ENCODE peak calls at places on chromosome 2, in nine cellular contexts. One of them, this sample, is unnamed.

GRCh38 chr2:234437642-234438321 is 59.1 kb downstream of the ARL4C start:
- DNase-seq in bronchial epithelial cell: peak; percentile 63
- DNase-seq in AG10803: no peak
- DNase-seq in BE2C: no peak
- DNase-seq in fibroblast of pulmonary artery: no peak
- DNase-seq in brain microvascular endothelial cell: no peak
- DNase-seq in foreskin fibroblast: no peak
- DNase-seq in pancreas: no peak
- DNase-seq in cardiac fibroblast: no peak
- DNase-seq in this sample: no peak

GRCh38 chr2:110745048-110745447 is 12.7 kb downstream of the ACOXL start:
- DNase-seq in bronchial epithelial cell: peak; percentile 17
- DNase-seq in AG10803: no peak
- DNase-seq in BE2C: no peak
- DNase-seq in fibroblast of pulmonary artery: no peak
- DNase-seq in brain microvascular endothelial cell: no peak
- DNase-seq in foreskin fibroblast: no peak
- DNase-seq in pancreas: no peak
- DNase-seq in cardiac fibroblast: no peak
- DNase-seq in this sample: no peak

GRCh38 chr2:73237168-73237567 is 3.1 kb downstream of the CCT7 start:
- DNase-seq in bronchial epithelial cell: no peak
- DNase-seq in AG10803: no peak
- DNase-seq in BE2C: no peak
- DNase-seq in fibroblast of pulmonary artery: no peak
- DNase-seq in brain microvascular endothelial cell: no peak
- DNase-seq in foreskin fibroblast: no peak
- DNase-seq in pancreas: peak; percentile 3
- DNase-seq in cardiac fibroblast: no peak
- DNase-seq in this sample: no peak

GRCh38 chr2:36294290-36294689 is 61.3 kb upstream of the CRIM1 start:
- DNase-seq in bronchial epithelial cell: no peak
- DNase-seq in AG10803: no peak
- DNase-seq in BE2C: no peak
- DNase-seq in fibroblast of pulmonary artery: no peak
- DNase-seq in brain microvascular endothelial cell: no peak
- DNase-seq in foreskin fibroblast: no peak
- DNase-seq in pancreas: no peak
- DNase-seq in cardiac fibroblast: no peak
- DNase-seq in this sample: no peak

GRCh38 chr2:213125646-213126347 is 25.6 kb downstream of the IKZF2 start:
- DNase-seq in bronchial epithelial cell: peak; percentile 47
- DNase-seq in AG10803: no peak
- DNase-seq in BE2C: no peak
- DNase-seq in fibroblast of pulmonary artery: no peak
- DNase-seq in brain microvascular endothelial cell: peak; percentile 36
- DNase-seq in foreskin fibroblast: peak; percentile 66
- DNase-seq in pancreas: no peak
- DNase-seq in cardiac fibroblast: peak; percentile 66
- DNase-seq in this sample: no peak

GRCh38 chr2:26245810-26246209 is 1.1 kb downstream of the HADHB start:
- DNase-seq in bronchial epithelial cell: no peak
- DNase-seq in AG10803: peak; percentile 12
- DNase-seq in BE2C: no peak
- DNase-seq in fibroblast of pulmonary artery: peak; percentile 7
- DNase-seq in brain microvascular endothelial cell: no peak
- DNase-seq in foreskin fibroblast: peak; percentile 27
- DNase-seq in pancreas: no peak
- DNase-seq in cardiac fibroblast: peak; percentile 15
- DNase-seq in this sample: no peak

GRCh38 chr2:190126758-190127157 is 64.2 kb upstream of the MSTN start:
- DNase-seq in bronchial epithelial cell: no peak
- DNase-seq in AG10803: peak; percentile 33
- DNase-seq in BE2C: no peak
- DNase-seq in fibroblast of pulmonary artery: peak; percentile 36
- DNase-seq in brain microvascular endothelial cell: no peak
- DNase-seq in foreskin fibroblast: peak; percentile 13
- DNase-seq in pancreas: no peak
- DNase-seq in cardiac fibroblast: peak; percentile 45
- DNase-seq in this sample: no peak

GRCh38 chr2:50529600-50530218 is 502.2 kb downstream of the NRXN1 start:
- DNase-seq in bronchial epithelial cell: peak; percentile 57
- DNase-seq in AG10803: peak; percentile 42
- DNase-seq in BE2C: no peak
- DNase-seq in fibroblast of pulmonary artery: peak; percentile 67
- DNase-seq in brain microvascular endothelial cell: peak; percentile 33
- DNase-seq in foreskin fibroblast: peak; percentile 66
- DNase-seq in pancreas: no peak
- DNase-seq in cardiac fibroblast: peak; percentile 65
- DNase-seq in this sample: no peak

GRCh38 chr2:20622731-20623130 is 28.2 kb downstream of the HS1BP3 start:
- DNase-seq in bronchial epithelial cell: no peak
- DNase-seq in AG10803: no peak
- DNase-seq in BE2C: peak; percentile 92
- DNase-seq in fibroblast of pulmonary artery: no peak
- DNase-seq in brain microvascular endothelial cell: no peak
- DNase-seq in foreskin fibroblast: no peak
- DNase-seq in pancreas: peak; percentile 47
- DNase-seq in cardiac fibroblast: no peak
- DNase-seq in this sample: no peak

GRCh38 chr2:152236191-152236925 is 60.8 kb upstream of the STAM2 start:
- DNase-seq in bronchial epithelial cell: no peak
- DNase-seq in AG10803: no peak
- DNase-seq in BE2C: no peak
- DNase-seq in fibroblast of pulmonary artery: no peak
- DNase-seq in brain microvascular endothelial cell: no peak
- DNase-seq in foreskin fibroblast: no peak
- DNase-seq in pancreas: no peak
- DNase-seq in cardiac fibroblast: no peak
- DNase-seq in this sample: no peak

GRCh38 chr2:18588049-18588448 is 1.3 kb downstream of the NT5C1B start:
- DNase-seq in bronchial epithelial cell: no peak
- DNase-seq in AG10803: no peak
- DNase-seq in BE2C: no peak
- DNase-seq in fibroblast of pulmonary artery: no peak
- DNase-seq in brain microvascular endothelial cell: no peak
- DNase-seq in foreskin fibroblast: peak; percentile 43
- DNase-seq in pancreas: no peak
- DNase-seq in cardiac fibroblast: no peak
- DNase-seq in this sample: no peak

GRCh38 chr2:18588802-18589201 is 567 bp downstream of the NT5C1B start:
- DNase-seq in bronchial epithelial cell: no peak
- DNase-seq in AG10803: no peak
- DNase-seq in BE2C: no peak
- DNase-seq in fibroblast of pulmonary artery: no peak
- DNase-seq in brain microvascular endothelial cell: no peak
- DNase-seq in foreskin fibroblast: no peak
- DNase-seq in pancreas: no peak
- DNase-seq in cardiac fibroblast: no peak
- DNase-seq in this sample: no peak

GRCh38 chr2:18584608-18584954 is 4.8 kb downstream of the NT5C1B start:
- DNase-seq in bronchial epithelial cell: no peak
- DNase-seq in AG10803: no peak
- DNase-seq in BE2C: no peak
- DNase-seq in fibroblast of pulmonary artery: no peak
- DNase-seq in brain microvascular endothelial cell: no peak
- DNase-seq in foreskin fibroblast: no peak
- DNase-seq in pancreas: peak; percentile 46
- DNase-seq in cardiac fibroblast: no peak
- DNase-seq in this sample: no peak

GRCh38 chr2:18583905-18584607 is 5.3 kb downstream of the NT5C1B start:
- DNase-seq in bronchial epithelial cell: no peak
- DNase-seq in AG10803: no peak
- DNase-seq in BE2C: no peak
- DNase-seq in fibroblast of pulmonary artery: no peak
- DNase-seq in brain microvascular endothelial cell: no peak
- DNase-seq in foreskin fibroblast: no peak
- DNase-seq in pancreas: no peak
- DNase-seq in cardiac fibroblast: no peak
- DNase-seq in this sample: no peak

GRCh38 chr2:18585526-18585925 is 3.8 kb downstream of the NT5C1B start:
- DNase-seq in bronchial epithelial cell: peak; percentile 63
- DNase-seq in AG10803: peak; percentile 5
- DNase-seq in BE2C: no peak
- DNase-seq in fibroblast of pulmonary artery: no peak
- DNase-seq in brain microvascular endothelial cell: no peak
- DNase-seq in foreskin fibroblast: peak; percentile 55
- DNase-seq in pancreas: no peak
- DNase-seq in cardiac fibroblast: peak; percentile 69
- DNase-seq in this sample: no peak
- H3K4me3 ChIP-seq in bronchial epithelial cell: no peak overlapping the region
- H3K4me3 ChIP-seq in AG10803: no peak overlapping the region
- H3K4me3 ChIP-seq in BE2C: no peak overlapping the region
- H3K4me3 ChIP-seq in fibroblast of pulmonary artery: no peak overlapping the region
- H3K4me3 ChIP-seq in brain microvascular endothelial cell: no peak overlapping the region
- H3K4me3 ChIP-seq in foreskin fibroblast: no peak overlapping the region
- H3K4me3 ChIP-seq in pancreas: no peak overlapping the region
- H3K4me3 ChIP-seq in cardiac fibroblast: no peak overlapping the region
- H3K4me3 ChIP-seq in this sample: no peak overlapping the region

GRCh38 chr2:148645925-148646559 is 1.5 kb downstream of the EPC2 start:
- DNase-seq in bronchial epithelial cell: peak; percentile 90
- DNase-seq in AG10803: peak; percentile 91
- DNase-seq in BE2C: peak; percentile 29
- DNase-seq in fibroblast of pulmonary artery: peak; percentile 90
- DNase-seq in brain microvascular endothelial cell: peak; percentile 89
- DNase-seq in foreskin fibroblast: peak; percentile 81
- DNase-seq in pancreas: no peak
- DNase-seq in cardiac fibroblast: peak; percentile 92
- DNase-seq in this sample: peak; percentile 68

GRCh38 chr2:148643421-148643820 is 1.1 kb upstream of the EPC2 start:
- DNase-seq in bronchial epithelial cell: no peak
- DNase-seq in AG10803: no peak
- DNase-seq in BE2C: no peak
- DNase-seq in fibroblast of pulmonary artery: no peak
- DNase-seq in brain microvascular endothelial cell: no peak
- DNase-seq in foreskin fibroblast: no peak
- DNase-seq in pancreas: no peak
- DNase-seq in cardiac fibroblast: no peak
- DNase-seq in this sample: no peak

GRCh38 chr2:148644885-148645134 is 259 bp downstream of the EPC2 start:
- DNase-seq in bronchial epithelial cell: no peak
- DNase-seq in AG10803: no peak
- DNase-seq in BE2C: no peak
- DNase-seq in fibroblast of pulmonary artery: no peak
- DNase-seq in brain microvascular endothelial cell: no peak
- DNase-seq in foreskin fibroblast: no peak
- DNase-seq in pancreas: peak; percentile 85
- DNase-seq in cardiac fibroblast: no peak
- DNase-seq in this sample: no peak

GRCh38 chr2:148643998-148644884 is at the start of gene EPC2:
- DNase-seq in bronchial epithelial cell: peak; percentile 58
- DNase-seq in AG10803: peak; percentile 75
- DNase-seq in BE2C: peak; percentile 78
- DNase-seq in fibroblast of pulmonary artery: peak; percentile 90
- DNase-seq in brain microvascular endothelial cell: peak; percentile 75
- DNase-seq in foreskin fibroblast: peak; percentile 96
- DNase-seq in pancreas: peak; percentile 96
- DNase-seq in cardiac fibroblast: peak; percentile 81
- DNase-seq in this sample: peak; percentile 38

GRCh38 chr2:148645135-148645924 is 779 bp downstream of the EPC2 start:
- DNase-seq in bronchial epithelial cell: peak; percentile 75
- DNase-seq in AG10803: peak; percentile 87
- DNase-seq in BE2C: peak; percentile 76
- DNase-seq in fibroblast of pulmonary artery: peak; percentile 94
- DNase-seq in brain microvascular endothelial cell: peak; percentile 82
- DNase-seq in foreskin fibroblast: peak; percentile 96
- DNase-seq in pancreas: peak; percentile 96
- DNase-seq in cardiac fibroblast: peak; percentile 94
- DNase-seq in this sample: peak; percentile 66
- TF ChIP-seq CTCF in bronchial epithelial cell: peak; percentile 24
- TF ChIP-seq CTCF in AG10803: peak; percentile 35
- TF ChIP-seq CTCF in BE2C: peak; percentile 29
- TF ChIP-seq CTCF in fibroblast of pulmonary artery: peak; percentile 40
- TF ChIP-seq CTCF in brain microvascular endothelial cell: peak; percentile 53
- TF ChIP-seq CTCF in foreskin fibroblast: peak; percentile 36
- TF ChIP-seq CTCF in pancreas: no peak
- TF ChIP-seq CTCF in cardiac fibroblast: peak; percentile 35
- TF ChIP-seq CTCF in this sample: peak; percentile 59

DNA sequence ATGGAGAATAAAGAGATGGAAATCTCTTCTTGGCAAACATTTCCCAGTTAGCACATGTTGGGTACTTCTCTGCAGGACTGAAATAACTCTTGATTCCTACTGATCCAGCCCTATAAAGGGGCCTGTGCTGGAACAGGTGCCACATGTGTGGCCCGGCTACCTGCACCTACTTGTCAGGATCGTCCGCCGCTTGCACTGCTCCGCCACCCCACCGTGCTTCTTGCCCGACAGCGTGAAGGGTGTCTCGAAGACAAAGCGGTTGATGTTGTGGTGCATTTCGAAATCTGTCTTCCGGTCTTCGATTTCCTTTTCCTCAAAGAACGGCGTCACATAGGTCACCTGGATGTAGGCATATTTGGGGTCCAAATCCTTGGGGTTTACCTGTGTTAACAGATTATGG is 58.6 kb upstream of the CCDC195 start:
- DNase-seq in bronchial epithelial cell: no peak
- DNase-seq in AG10803: no peak
- DNase-seq in BE2C: no peak
- DNase-seq in fibroblast of pulmonary artery: no peak
- DNase-seq in brain microvascular endothelial cell: no peak
- DNase-seq in foreskin fibroblast: no peak
- DNase-seq in pancreas: no peak
- DNase-seq in cardiac fibroblast: no peak
- DNase-seq in this sample: no peak
- H3K4me3 ChIP-seq in bronchial epithelial cell: no peak overlapping the region
- H3K4me3 ChIP-seq in AG10803: no peak overlapping the region
- H3K4me3 ChIP-seq in BE2C: no peak overlapping the region
- H3K4me3 ChIP-seq in fibroblast of pulmonary artery: no peak overlapping the region
- H3K4me3 ChIP-seq in brain microvascular endothelial cell: no peak overlapping the region
- H3K4me3 ChIP-seq in foreskin fibroblast: no peak overlapping the region
- H3K4me3 ChIP-seq in pancreas: no peak overlapping the region
- H3K4me3 ChIP-seq in cardiac fibroblast: no peak overlapping the region
- H3K4me3 ChIP-seq in this sample: no peak overlapping the region

GRCh38 chr2:9276074-9276473 is 69.5 kb downstream of the ASAP2 start:
- DNase-seq in bronchial epithelial cell: no peak
- DNase-seq in AG10803: no peak
- DNase-seq in BE2C: no peak
- DNase-seq in fibroblast of pulmonary artery: no peak
- DNase-seq in brain microvascular endothelial cell: no peak
- DNase-seq in foreskin fibroblast: no peak
- DNase-seq in pancreas: no peak
- DNase-seq in cardiac fibroblast: no peak
- DNase-seq in this sample: no peak

GRCh38 chr2:9279426-9279825 is 72.8 kb downstream of the ASAP2 start:
- DNase-seq in bronchial epithelial cell: no peak
- DNase-seq in AG10803: no peak
- DNase-seq in BE2C: no peak
- DNase-seq in fibroblast of pulmonary artery: no peak
- DNase-seq in brain microvascular endothelial cell: no peak
- DNase-seq in foreskin fibroblast: no peak
- DNase-seq in pancreas: no peak
- DNase-seq in cardiac fibroblast: no peak
- DNase-seq in this sample: no peak

GRCh38 chr2:9280204-9280603 is 73.6 kb downstream of the ASAP2 start:
- DNase-seq in bronchial epithelial cell: no peak
- DNase-seq in AG10803: no peak
- DNase-seq in BE2C: no peak
- DNase-seq in fibroblast of pulmonary artery: no peak
- DNase-seq in brain microvascular endothelial cell: no peak
- DNase-seq in foreskin fibroblast: no peak
- DNase-seq in pancreas: no peak
- DNase-seq in cardiac fibroblast: no peak
- DNase-seq in this sample: no peak

GRCh38 chr2:9276901-9277455 is 70.4 kb downstream of the ASAP2 start:
- DNase-seq in bronchial epithelial cell: no peak
- DNase-seq in AG10803: no peak
- DNase-seq in BE2C: peak; percentile 46
- DNase-seq in fibroblast of pulmonary artery: no peak
- DNase-seq in brain microvascular endothelial cell: no peak
- DNase-seq in foreskin fibroblast: no peak
- DNase-seq in pancreas: no peak
- DNase-seq in cardiac fibroblast: no peak
- DNase-seq in this sample: no peak

GRCh38 chr2:9278439-9278838 is 71.8 kb downstream of the ASAP2 start:
- DNase-seq in bronchial epithelial cell: no peak
- DNase-seq in AG10803: no peak
- DNase-seq in BE2C: no peak
- DNase-seq in fibroblast of pulmonary artery: no peak
- DNase-seq in brain microvascular endothelial cell: no peak
- DNase-seq in foreskin fibroblast: no peak
- DNase-seq in pancreas: no peak
- DNase-seq in cardiac fibroblast: no peak
- DNase-seq in this sample: no peak
- TF ChIP-seq CTCF in bronchial epithelial cell: no peak
- TF ChIP-seq CTCF in AG10803: no peak
- TF ChIP-seq CTCF in BE2C: no peak
- TF ChIP-seq CTCF in fibroblast of pulmonary artery: no peak
- TF ChIP-seq CTCF in brain microvascular endothelial cell: no peak
- TF ChIP-seq CTCF in foreskin fibroblast: no peak
- TF ChIP-seq CTCF in pancreas: no peak
- TF ChIP-seq CTCF in cardiac fibroblast: no peak
- TF ChIP-seq CTCF in this sample: no peak

This sample was measured in LNCaP clone FGC.